ENCODE peak calls at places on chromosomes 5 and 9, in five cellular contexts. W, B, K, O and D are unnamed samples. For H3K36me3, the result is how much of the 10 kb centered on the place peaks cover.

GRCh38 chr5:18243846-18244245 is 609.6 kb downstream of the TAF11L14 start:
- DNase-seq in W (no peak), B (no peak), K (no peak), O (no peak), D (no peak)

GRCh38 chr5:82276800-82277612 is 1.1 kb downstream of the RPS23 start:
- DNase-seq in W (no peak), B (no peak), K (no peak), O (no peak), D (no peak)

GRCh38 chr5:137220523-137220927 is 278.6 kb downstream of the SPOCK1 start:
- DNase-seq in W (no peak), B (no peak), K (no peak), O (no peak), D (no peak)

GRCh38 chr5:174607205-174607604 is 117.2 kb upstream of the MSX2 start:
- DNase-seq in W (no peak), B (no peak), K (no peak), O (no peak), D (no peak)

GRCh38 chr9:123867971-123868370 is 62.0 kb downstream of the DENND1A start:
- DNase-seq in W (no peak), B (no peak), K (no peak), O (no peak), D (no peak)

GRCh38 chr9:117739620-117740347 is 35.6 kb downstream of the TLR4 start:
- DNase-seq in W (no peak), B (no peak), K (no peak), O (no peak), D (no peak)

GRCh38 chr9:10479172-10479571 is 133.6 kb downstream of the PTPRD start:
- DNase-seq in W (no peak), B (no peak), K (no peak), O (no peak), D (no peak)

GRCh38 chr5:135864503-135865443 is 30.3 kb downstream of the SLC25A48 start:
- DNase-seq in W (no peak), B (no peak), K (peak), O (no peak), D (no peak)

GRCh38 chr5:54844905-54845566 is 140.4 kb downstream of the ESM1 start:
- DNase-seq in W (no peak), B (no peak), K (no peak), O (no peak), D (no peak)

GRCh38 chr9:77764894-77765780 is 117.0 kb upstream of the GNA14 start:
- DNase-seq in W (no peak), B (no peak), K (no peak), O (no peak), D (no peak)

GRCh38 chr9:109950710-109951443 is 170.9 kb downstream of the PALM2AKAP2 start:
- DNase-seq in W (no peak), B (no peak), K (no peak), O (no peak), D (no peak)

GRCh38 chr9:93298498-93299417 is 114.8 kb downstream of the WNK2 start:
- DNase-seq in W (no peak), B (no peak), K (no peak), O (no peak), D (no peak)

GRCh38 chr5:90519081-90519480 is 10.3 kb downstream of the LYSMD3 start:
- DNase-seq in W (no peak), B (no peak), K (no peak), O (no peak), D (no peak)

GRCh38 chr9:36858805-36859375 is 175.2 kb downstream of the PAX5 start:
- DNase-seq in W (no peak), B (peak), K (no peak), O (no peak), D (no peak)

GRCh38 chr9:136464241-136464640 is 18.6 kb downstream of the SEC16A start:
- DNase-seq in W (no peak), B (no peak), K (no peak), O (no peak), D (no peak)

GRCh38 chr9:136466155-136466541 is 16.7 kb downstream of the SEC16A start:
- DNase-seq in W (no peak), B (no peak), K (no peak), O (no peak), D (no peak)

GRCh38 chr9:136465500-136466154 is 17.2 kb downstream of the SEC16A start:
- DNase-seq in W (no peak), B (no peak), K (no peak), O (no peak), D (no peak)

GRCh38 chr9:136462664-136463063 is 20.2 kb downstream of the SEC16A start:
- DNase-seq in W (no peak), B (no peak), K (no peak), O (no peak), D (no peak)

GRCh38 chr9:136463578-136463977 is 19.3 kb downstream of the SEC16A start:
- DNase-seq in W (no peak), B (no peak), K (no peak), O (no peak), D (no peak)
- H3K36me3 ChIP-seq in W (half or more), B (half or more), K (half or more), O (under half), D (under half)

DNA sequence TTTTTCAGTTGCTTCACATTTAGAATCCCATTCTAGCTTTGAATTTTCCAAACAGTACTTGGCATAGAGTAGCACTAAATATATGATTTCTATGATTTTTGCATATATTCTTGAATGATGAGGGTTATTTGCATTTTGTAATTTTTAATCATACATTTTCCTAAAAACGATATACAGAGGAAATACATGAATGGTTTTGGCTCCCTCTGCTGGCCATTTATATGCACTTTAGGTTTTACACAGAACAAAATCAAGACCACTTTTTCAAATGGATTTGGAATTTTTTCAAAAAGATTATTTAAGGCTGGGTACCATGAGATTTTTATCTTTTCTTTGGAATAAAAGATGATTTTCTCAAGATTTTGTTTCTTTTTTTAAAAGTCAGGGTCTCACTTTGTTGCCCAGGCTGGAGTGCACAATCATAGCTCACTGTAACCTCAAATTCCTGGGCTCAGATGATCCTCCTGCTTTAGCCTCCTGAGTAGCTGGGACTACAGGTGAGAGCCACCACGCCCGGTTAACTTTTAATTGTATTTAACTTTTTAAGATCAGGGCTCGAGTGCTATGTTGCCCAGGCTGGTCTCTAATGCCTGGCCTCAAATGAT is 16.7 kb upstream of the COMMD10 start:
- DNase-seq in W (no peak), B (no peak), K (no peak), O (no peak), D (peak)
- H3K27ac ChIP-seq in W (no peak), B (no peak), K (no peak), O (no peak), D (no peak)

GRCh38 chr5:88799976-88800375 is 83.0 kb downstream of the MEF2C start:
- DNase-seq in W (no peak), B (no peak), K (no peak), O (no peak), D (no peak)

GRCh38 chr5:88806338-88806737 is 76.6 kb downstream of the MEF2C start:
- DNase-seq in W (no peak), B (no peak), K (no peak), O (no peak), D (no peak)

GRCh38 chr5:88804444-88804843 is 78.5 kb downstream of the MEF2C start:
- DNase-seq in W (no peak), B (no peak), K (no peak), O (no peak), D (no peak)

GRCh38 chr5:88805151-88805784 is 77.7 kb downstream of the MEF2C start:
- DNase-seq in W (no peak), B (no peak), K (no peak), O (no peak), D (no peak)

GRCh38 chr5:88803309-88803708 is 79.7 kb downstream of the MEF2C start:
- DNase-seq in W (no peak), B (no peak), K (no peak), O (no peak), D (no peak)
- H3K36me3 ChIP-seq in W (under half), B (under half), K (under half), O (under half), D (under half)

DNA sequence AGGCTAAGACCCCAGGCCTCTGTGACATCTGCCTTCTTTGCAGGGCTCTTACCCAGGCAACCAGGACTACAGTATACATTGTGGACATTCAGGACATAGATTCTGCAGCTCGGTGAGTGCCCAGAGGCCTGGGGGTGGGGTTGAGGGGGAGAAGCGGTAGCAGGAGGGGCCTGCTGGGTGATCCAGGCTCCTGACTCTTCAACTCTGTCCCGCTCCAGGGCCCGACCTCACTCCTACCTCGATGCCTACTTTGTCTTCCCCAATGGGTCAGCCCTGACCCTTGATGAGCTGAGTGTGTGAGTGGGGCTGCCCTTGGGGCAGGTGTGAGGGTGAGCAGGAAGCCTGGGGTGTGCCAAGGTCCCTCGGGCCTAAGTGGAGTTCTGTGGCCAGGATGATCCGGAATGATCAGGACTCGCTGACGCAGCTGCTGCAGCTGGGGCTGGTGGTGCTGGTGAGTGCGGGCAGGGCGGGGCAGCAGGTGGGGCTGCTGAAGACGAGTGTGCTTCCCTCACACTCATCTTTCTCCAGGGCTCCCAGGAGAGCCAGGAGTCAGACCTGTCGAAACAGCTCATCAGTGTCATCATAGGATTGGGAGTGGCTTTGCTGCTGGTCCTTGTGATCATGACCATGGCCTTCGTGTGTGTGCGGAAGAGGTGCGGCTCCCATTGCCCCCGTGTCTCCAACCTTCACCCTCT is 19.8 kb downstream of the GPRIN1 start:
- DNase-seq in W (no peak), B (no peak), K (no peak), O (no peak), D (no peak)
- H3K27ac ChIP-seq in W (no peak), B (no peak), K (no peak), O (no peak), D (no peak)

GRCh38 chr5:111447099-111447498 is 65.2 kb downstream of the STARD4 start:
- DNase-seq in W (no peak), B (no peak), K (no peak), O (no peak), D (no peak)
- H3K36me3 ChIP-seq in W (under half), B (under half), K (under half), O (under half), D (under half)

GRCh38 chr9:113546566-113546965 is 83.0 kb downstream of the RGS3 start:
- DNase-seq in W (peak), B (peak), K (no peak), O (no peak), D (no peak)

GRCh38 chr9:113548221-113549041 is 84.9 kb downstream of the RGS3 start:
- DNase-seq in W (peak), B (peak), K (peak), O (peak), D (peak)

GRCh38 chr9:113544001-113544340 is 80.4 kb downstream of the RGS3 start:
- DNase-seq in W (peak), B (no peak), K (no peak), O (no peak), D (no peak)

GRCh38 chr9:113545068-113545467 is 81.5 kb downstream of the RGS3 start:
- DNase-seq in W (peak), B (peak), K (no peak), O (no peak), D (no peak)

DNA sequence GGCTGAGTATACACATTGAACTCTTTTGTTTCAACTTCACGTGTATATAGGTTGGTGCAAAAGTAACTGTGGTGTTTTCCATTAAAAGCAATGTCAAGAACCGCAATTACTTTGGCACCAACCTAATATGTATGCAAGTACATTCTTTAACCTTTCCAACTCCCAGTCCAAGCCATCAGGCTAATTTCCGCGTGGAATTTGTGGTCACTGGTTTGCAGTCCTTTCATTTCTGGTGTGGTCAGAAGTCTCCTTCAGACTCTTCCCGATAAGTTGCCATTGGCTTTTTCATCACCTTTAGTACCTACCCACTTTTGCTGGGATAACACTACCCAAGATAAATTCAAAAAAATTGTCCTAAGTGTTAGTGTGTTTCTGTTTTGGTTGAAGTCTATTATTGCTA is 84.0 kb downstream of the RGS3 start:
- DNase-seq in W (peak), B (no peak), K (no peak), O (no peak), D (no peak)
- H3K27ac ChIP-seq in W (peak), B (no peak), K (peak), O (no peak), D (peak)

GRCh38 chr5:178143901-178144300 is 9.8 kb downstream of the NHP2 start:
- DNase-seq in W (no peak), B (no peak), K (peak), O (peak), D (no peak)

GRCh38 chr5:178143246-178143645 is 10.4 kb downstream of the NHP2 start:
- DNase-seq in W (no peak), B (no peak), K (no peak), O (no peak), D (no peak)

GRCh38 chr5:178137991-178138390 is 7.2 kb downstream of the RMND5B start:
- DNase-seq in W (no peak), B (no peak), K (no peak), O (no peak), D (no peak)

GRCh38 chr5:178142642-178143041 is 11.0 kb downstream of the NHP2 start:
- DNase-seq in W (no peak), B (no peak), K (no peak), O (no peak), D (no peak)

GRCh38 chr5:178141550-178141949 is 10.7 kb downstream of the RMND5B start:
- DNase-seq in W (no peak), B (no peak), K (no peak), O (no peak), D (no peak)
- H3K36me3 ChIP-seq in W (half or more), B (half or more), K (under half), O (under half), D (under half)

DNA sequence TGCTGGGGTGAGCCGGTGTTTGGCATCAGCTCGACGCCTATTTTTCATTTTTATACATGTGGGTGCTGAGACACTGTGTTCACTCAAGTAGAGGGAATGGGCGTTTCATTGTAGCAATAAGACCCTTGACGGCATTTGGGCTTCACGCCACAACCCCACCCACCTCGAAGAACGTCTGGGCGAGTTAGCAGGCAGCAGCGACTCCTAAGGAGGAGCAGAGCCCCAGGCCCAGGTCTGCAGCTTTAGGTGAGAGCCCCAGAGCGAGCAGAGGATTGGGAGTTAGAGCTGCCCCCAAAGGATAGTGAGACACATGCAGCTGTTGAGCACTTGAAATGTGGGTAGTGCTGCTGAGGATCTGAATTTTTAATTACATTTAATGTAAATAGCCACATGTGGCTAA is 1.6 kb upstream of the ZFP62 start:
- DNase-seq in W (no peak), B (no peak), K (no peak), O (no peak), D (no peak)
- H3K27ac ChIP-seq in W (no peak), B (no peak), K (no peak), O (peak), D (no peak)